ENCODE peak calls at places on chromosome 1, in seven cellular contexts. F, D, P, W, O, B and H are unnamed samples.

GRCh38 chr1:179924268-179924667 is 30.3 kb upstream of the CEP350 start:
- DNase-seq in F (no peak), D (no peak), P (no peak), W (no peak), O (no peak), B (no peak), H (no peak)

GRCh38 chr1:198848206-198848605 is 209.4 kb downstream of the PTPRC start:
- DNase-seq in F (no peak), D (no peak), P (no peak), W (no peak), O (no peak), B (no peak), H (no peak)

GRCh38 chr1:17520041-17520440 is 19.5 kb upstream of the ARHGEF10L start:
- DNase-seq in F (no peak), D (peak), P (no peak), W (no peak), O (peak), B (no peak), H (no peak)

GRCh38 chr1:167500283-167500860 is 18.0 kb downstream of the CD247 start:
- DNase-seq in F (no peak), D (no peak), P (no peak), W (no peak), O (no peak), B (no peak), H (no peak)

GRCh38 chr1:101902199-101902598 is 94.5 kb downstream of the OLFM3 start:
- DNase-seq in F (no peak), D (no peak), P (no peak), W (no peak), O (no peak), B (no peak), H (no peak)

GRCh38 chr1:110957798-110958197 is 5.9 kb downstream of the LRIF1 start:
- DNase-seq in F (no peak), D (no peak), P (no peak), W (no peak), O (no peak), B (no peak), H (no peak)

GRCh38 chr1:48767957-48768510 is 8.7 kb downstream of the BEND5 start:
- DNase-seq in F (no peak), D (no peak), P (no peak), W (no peak), O (no peak), B (no peak), H (no peak)

GRCh38 chr1:173127369-173128307 is 76.9 kb upstream of the TNFSF18 start:
- DNase-seq in F (no peak), D (no peak), P (no peak), W (no peak), O (no peak), B (no peak), H (no peak)

GRCh38 chr1:115063238-115063901 is 25.9 kb downstream of the TSPAN2 start:
- DNase-seq in F (no peak), D (no peak), P (no peak), W (no peak), O (no peak), B (no peak), H (no peak)

GRCh38 chr1:89938171-89939055 is 56.5 kb upstream of the ZNF326 start:
- DNase-seq in F (no peak), D (no peak), P (no peak), W (no peak), O (no peak), B (no peak), H (no peak)

GRCh38 chr1:94095112-94095637 is 25.8 kb downstream of the ABCA4 start:
- DNase-seq in F (no peak), D (no peak), P (peak), W (no peak), O (no peak), B (no peak), H (no peak)

GRCh38 chr1:20454004-20454403 is 32.0 kb downstream of the CAMK2N1 start:
- DNase-seq in F (no peak), D (no peak), P (no peak), W (no peak), O (no peak), B (no peak), H (no peak)

GRCh38 chr1:21381354-21381753 is 58.6 kb upstream of the NBPF3 start:
- DNase-seq in F (no peak), D (no peak), P (no peak), W (no peak), O (no peak), B (no peak), H (no peak)

GRCh38 chr1:117886101-117886795 is 43.2 kb downstream of the GDAP2 start:
- DNase-seq in F (no peak), D (no peak), P (no peak), W (no peak), O (no peak), B (no peak), H (no peak)

GRCh38 chr1:155884028-155884950 is 24.9 kb downstream of the SYT11 start:
- DNase-seq in F (no peak), D (no peak), P (no peak), W (no peak), O (no peak), B (no peak), H (no peak)

GRCh38 chr1:218460367-218460766 is 115.2 kb downstream of the TGFB2 start:
- DNase-seq in F (no peak), D (no peak), P (no peak), W (no peak), O (no peak), B (no peak), H (peak)

GRCh38 chr1:47438321-47439150 is 692 bp downstream of the FOXD2 start:
- DNase-seq in F (no peak), D (no peak), P (no peak), W (no peak), O (peak), B (no peak), H (peak)

GRCh38 chr1:228100822-228101613 is 2.1 kb downstream of the C1orf35 start:
- DNase-seq in F (no peak), D (no peak), P (no peak), W (no peak), O (no peak), B (no peak), H (no peak)

GRCh38 chr1:19257178-19257914 is 5.7 kb downstream of the MRTO4 start:
- DNase-seq in F (no peak), D (no peak), P (no peak), W (no peak), O (no peak), B (no peak), H (no peak)

GRCh38 chr1:48718696-48719095 is 58.0 kb downstream of the BEND5 start:
- DNase-seq in F (no peak), D (no peak), P (no peak), W (no peak), O (no peak), B (no peak), H (no peak)

GRCh38 chr1:204443871-204444581 is 32.4 kb upstream of the PPP1R15B start:
- DNase-seq in F (no peak), D (no peak), P (no peak), W (no peak), O (no peak), B (no peak), H (no peak)

GRCh38 chr1:156530006-156530405 is 29.4 kb upstream of the MEF2D start:
- DNase-seq in F (no peak), D (no peak), P (no peak), W (no peak), O (no peak), B (no peak), H (no peak)

GRCh38 chr1:183995322-183996035 is 42.0 kb downstream of the COLGALT2 start:
- DNase-seq in F (no peak), D (no peak), P (no peak), W (no peak), O (peak), B (peak), H (no peak)

GRCh38 chr1:244199883-244200282 is 148.8 kb downstream of the ZBTB18 start:
- DNase-seq in F (no peak), D (no peak), P (no peak), W (no peak), O (no peak), B (no peak), H (no peak)

GRCh38 chr1:82704966-82705365 is 904.2 kb downstream of the ADGRL2 start:
- DNase-seq in F (no peak), D (no peak), P (no peak), W (no peak), O (no peak), B (no peak), H (no peak)

GRCh38 chr1:180560868-180561600 is 2.3 kb downstream of the OVAAL start:
- DNase-seq in F (no peak), D (no peak), P (no peak), W (no peak), O (no peak), B (no peak), H (no peak)

GRCh38 chr1:173038875-173039554 is 11.7 kb downstream of the TNFSF18 start:
- DNase-seq in F (no peak), D (no peak), P (no peak), W (no peak), O (no peak), B (no peak), H (no peak)

GRCh38 chr1:42815938-42816599 is 853 bp upstream of the ERMAP start:
- DNase-seq in F (no peak), D (no peak), P (no peak), W (no peak), O (no peak), B (no peak), H (no peak)

GRCh38 chr1:180680558-180681144 is 48.8 kb downstream of the XPR1 start:
- DNase-seq in F (no peak), D (no peak), P (no peak), W (no peak), O (no peak), B (no peak), H (no peak)

GRCh38 chr1:3746389-3746783 is 5.9 kb upstream of the CCDC27 start:
- DNase-seq in F (no peak), D (no peak), P (no peak), W (no peak), O (peak), B (no peak), H (peak)

GRCh38 chr1:6491966-6492365 is 499 bp upstream of the PLEKHG5 start:
- DNase-seq in F (no peak), D (no peak), P (no peak), W (no peak), O (no peak), B (no peak), H (no peak)

GRCh38 chr1:27518808-27519207 is 28.8 kb upstream of the WASF2 start:
- DNase-seq in F (no peak), D (no peak), P (no peak), W (no peak), O (no peak), B (no peak), H (no peak)

GRCh38 chr1:109883248-109883955 is 27.2 kb upstream of the CSF1 start:
- DNase-seq in F (no peak), D (no peak), P (no peak), W (no peak), O (no peak), B (no peak), H (no peak)

GRCh38 chr1:214824758-214825157 is 221.8 kb downstream of the CENPF start:
- DNase-seq in F (no peak), D (no peak), P (no peak), W (no peak), O (no peak), B (no peak), H (no peak)

GRCh38 chr1:37556712-37557196 is at the start of gene DNALI1:
- DNase-seq in F (peak), D (no peak), P (peak), W (peak), O (peak), B (peak), H (peak)

GRCh38 chr1:204094262-204095247 is 21.6 kb downstream of the SOX13 start:
- DNase-seq in F (no peak), D (no peak), P (no peak), W (no peak), O (no peak), B (no peak), H (peak)

DNA sequence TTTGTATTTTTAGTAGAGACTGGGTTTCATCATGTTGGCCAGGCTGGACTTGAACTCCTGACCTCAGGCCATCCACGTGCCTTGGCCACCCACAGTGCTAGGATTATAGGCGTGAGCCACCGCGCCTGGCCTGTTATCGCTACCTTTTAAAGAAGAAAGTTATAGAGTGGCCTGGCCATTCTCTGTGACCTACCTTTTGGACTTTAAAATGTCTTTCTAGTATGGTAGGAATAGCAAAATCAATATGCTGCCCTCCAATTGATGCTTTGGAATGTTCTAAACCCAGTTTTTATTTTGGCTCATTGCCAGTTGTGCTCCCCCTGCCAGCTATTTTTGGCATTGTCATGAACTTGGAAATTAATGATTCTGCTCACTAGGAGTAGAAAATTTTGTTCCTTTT is 19.9 kb downstream of the HIPK1 start:
- DNase-seq in F (no peak), D (no peak), P (no peak), W (no peak), O (no peak), B (no peak), H (no peak)
- TF ChIP-seq CTCF in F (peak), D (peak), P (peak), W (peak), O (peak), B (peak), H (peak)

DNA sequence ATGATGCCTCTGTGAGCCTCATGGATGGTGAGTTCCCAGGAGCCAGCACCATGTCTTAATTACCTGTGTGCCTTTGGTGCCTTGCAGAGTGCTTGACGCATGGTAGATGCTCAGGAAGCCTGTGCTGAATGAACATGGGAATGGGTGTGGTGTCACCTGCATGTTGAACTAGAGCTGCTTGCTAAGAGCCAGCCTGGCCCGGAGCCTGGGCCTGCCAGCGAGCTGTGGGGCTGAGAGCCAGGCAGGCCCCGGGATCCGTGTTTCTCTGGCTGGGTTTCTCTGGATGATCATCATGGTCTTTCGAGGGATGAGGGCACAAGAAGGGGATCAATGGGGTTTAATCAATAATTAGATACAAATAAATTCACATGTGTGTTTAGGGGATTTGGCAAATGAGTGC is 6.7 kb upstream of the TEX35 start:
- DNase-seq in F (no peak), D (no peak), P (no peak), W (no peak), O (no peak), B (no peak), H (no peak)
- TF ChIP-seq CTCF in F (no peak), D (no peak), P (no peak), W (no peak), O (no peak), B (no peak), H (no peak)

GRCh38 chr1:55443175-55443933 is 228.2 kb upstream of the USP24 start:
- DNase-seq in F (no peak), D (peak), P (peak), W (no peak), O (peak), B (no peak), H (no peak)
- TF ChIP-seq CTCF in F (no peak), D (no peak), P (no peak), W (no peak), O (no peak), B (no peak), H (no peak)

GRCh38 chr1:15834406-15835204 is 12.9 kb upstream of the SPEN start:
- DNase-seq in F (peak), D (peak), P (peak), W (peak), O (peak), B (peak), H (peak)
- TF ChIP-seq CTCF in F (no peak), D (no peak), P (no peak), W (no peak), O (no peak), B (no peak), H (no peak)

DNA sequence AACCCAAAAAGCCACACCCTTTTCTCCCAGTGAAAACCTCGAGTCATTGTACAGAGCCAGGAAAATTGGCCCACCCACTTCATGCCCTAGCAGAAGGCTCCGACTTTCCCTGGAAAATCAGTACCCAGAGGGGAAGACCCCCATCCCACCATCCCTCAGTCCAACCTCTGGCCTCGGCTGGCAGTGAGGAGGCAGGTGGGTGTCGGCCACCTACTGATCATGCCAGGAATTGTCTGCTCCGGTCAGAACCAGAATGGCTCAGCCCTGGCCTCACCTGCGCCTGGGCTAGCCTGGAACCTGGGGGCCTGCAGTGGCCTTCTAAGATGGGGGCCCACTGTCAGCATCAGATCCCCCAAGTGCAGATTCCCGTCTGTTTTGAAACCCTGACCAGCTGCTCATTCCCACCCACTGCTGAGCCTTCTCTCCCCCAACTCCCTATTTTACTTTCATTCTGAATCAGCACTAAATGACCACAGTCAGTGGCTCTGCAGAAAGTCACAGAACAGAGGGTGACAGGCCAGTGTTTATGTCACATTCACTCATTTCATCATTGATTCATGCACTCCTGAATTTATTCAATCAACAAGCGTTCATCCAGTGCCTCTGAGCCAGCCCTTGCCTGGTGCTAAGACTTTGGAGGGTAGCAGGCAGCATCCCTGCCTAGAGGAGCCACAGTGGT is 3.0 kb upstream of the S100A9 start:
- DNase-seq in F (no peak), D (no peak), P (no peak), W (no peak), O (no peak), B (no peak), H (no peak)
- TF ChIP-seq CTCF in F (no peak), D (no peak), P (no peak), W (no peak), O (no peak), B (no peak), H (no peak)